ENCODE peak calls at places on chromosomes 3 and 15, in six cellular contexts. One of them, this sample, is unnamed.

GRCh38 chr3:142645236-142645793 is 49.1 kb downstream of the PLS1 start:
- DNase-seq in GM23338: no peak
- DNase-seq in HCT116: peak; percentile 41
- DNase-seq in endodermal cell: no peak
- DNase-seq in RWPE2: no peak
- DNase-seq in effector memory CD4-positive, alpha-beta T cell: no peak
- DNase-seq in this sample: peak; percentile 77

GRCh38 chr3:24583004-24583403 is 88.4 kb upstream of the THRB start:
- DNase-seq in GM23338: peak; percentile 39
- DNase-seq in HCT116: no peak
- DNase-seq in endodermal cell: no peak
- DNase-seq in RWPE2: no peak
- DNase-seq in effector memory CD4-positive, alpha-beta T cell: no peak
- DNase-seq in this sample: no peak

GRCh38 chr3:94433811-94434210 is 370.9 kb downstream of the NSUN3 start:
- DNase-seq in GM23338: no peak
- DNase-seq in HCT116: no peak
- DNase-seq in endodermal cell: no peak
- DNase-seq in RWPE2: no peak
- DNase-seq in effector memory CD4-positive, alpha-beta T cell: no peak
- DNase-seq in this sample: no peak

GRCh38 chr15:87778358-87778757 is 478.2 kb downstream of the NTRK3 start:
- DNase-seq in GM23338: peak; percentile 12
- DNase-seq in HCT116: no peak
- DNase-seq in endodermal cell: peak; percentile 52
- DNase-seq in RWPE2: no peak
- DNase-seq in effector memory CD4-positive, alpha-beta T cell: no peak
- DNase-seq in this sample: no peak

GRCh38 chr15:40293905-40294895 is 11.3 kb upstream of the ANKRD63 start:
- DNase-seq in GM23338: peak; percentile 48
- DNase-seq in HCT116: no peak
- DNase-seq in endodermal cell: no peak
- DNase-seq in RWPE2: no peak
- DNase-seq in effector memory CD4-positive, alpha-beta T cell: no peak
- DNase-seq in this sample: no peak

GRCh38 chr15:74400915-74401757 is 32.6 kb downstream of the SEMA7A start:
- DNase-seq in GM23338: no peak
- DNase-seq in HCT116: no peak
- DNase-seq in endodermal cell: no peak
- DNase-seq in RWPE2: no peak
- DNase-seq in effector memory CD4-positive, alpha-beta T cell: no peak
- DNase-seq in this sample: no peak

GRCh38 chr3:54853573-54854404 is 74.1 kb downstream of the LRTM1 start:
- DNase-seq in GM23338: peak; percentile 84
- DNase-seq in HCT116: no peak
- DNase-seq in endodermal cell: peak; percentile 93
- DNase-seq in RWPE2: no peak
- DNase-seq in effector memory CD4-positive, alpha-beta T cell: no peak
- DNase-seq in this sample: no peak

GRCh38 chr3:25021816-25022215 is 406.2 kb upstream of the RARB start:
- DNase-seq in GM23338: peak; percentile 15
- DNase-seq in HCT116: no peak
- DNase-seq in endodermal cell: no peak
- DNase-seq in RWPE2: no peak
- DNase-seq in effector memory CD4-positive, alpha-beta T cell: no peak
- DNase-seq in this sample: no peak

GRCh38 chr3:127791221-127791913 is 30.9 kb downstream of the MGLL start:
- DNase-seq in GM23338: peak; percentile 67
- DNase-seq in HCT116: no peak
- DNase-seq in endodermal cell: peak; percentile 84
- DNase-seq in RWPE2: peak; percentile 38
- DNase-seq in effector memory CD4-positive, alpha-beta T cell: no peak
- DNase-seq in this sample: no peak

GRCh38 chr3:171302009-171302408 is 158.2 kb downstream of the TNIK start:
- DNase-seq in GM23338: no peak
- DNase-seq in HCT116: no peak
- DNase-seq in endodermal cell: no peak
- DNase-seq in RWPE2: no peak
- DNase-seq in effector memory CD4-positive, alpha-beta T cell: no peak
- DNase-seq in this sample: no peak

GRCh38 chr3:127773752-127774395 is 48.4 kb downstream of the MGLL start:
- DNase-seq in GM23338: no peak
- DNase-seq in HCT116: no peak
- DNase-seq in endodermal cell: no peak
- DNase-seq in RWPE2: no peak
- DNase-seq in effector memory CD4-positive, alpha-beta T cell: no peak
- DNase-seq in this sample: no peak

GRCh38 chr3:42028474-42028873 is 62.7 kb upstream of the TRAK1 start:
- DNase-seq in GM23338: no peak
- DNase-seq in HCT116: no peak
- DNase-seq in endodermal cell: no peak
- DNase-seq in RWPE2: no peak
- DNase-seq in effector memory CD4-positive, alpha-beta T cell: no peak
- DNase-seq in this sample: no peak

GRCh38 chr3:39573392-39573791 is 105.9 kb downstream of the MOBP start:
- DNase-seq in GM23338: no peak
- DNase-seq in HCT116: no peak
- DNase-seq in endodermal cell: peak; percentile 54
- DNase-seq in RWPE2: no peak
- DNase-seq in effector memory CD4-positive, alpha-beta T cell: no peak
- DNase-seq in this sample: no peak

GRCh38 chr15:68658151-68658550 is 79.4 kb downstream of the CORO2B start:
- DNase-seq in GM23338: no peak
- DNase-seq in HCT116: no peak
- DNase-seq in endodermal cell: peak; percentile 41
- DNase-seq in RWPE2: peak; percentile 58
- DNase-seq in effector memory CD4-positive, alpha-beta T cell: no peak
- DNase-seq in this sample: no peak

GRCh38 chr15:85832389-85832788 is 37.7 kb upstream of the KLHL25 start:
- DNase-seq in GM23338: no peak
- DNase-seq in HCT116: no peak
- DNase-seq in endodermal cell: peak; percentile 24
- DNase-seq in RWPE2: no peak
- DNase-seq in effector memory CD4-positive, alpha-beta T cell: no peak
- DNase-seq in this sample: no peak

GRCh38 chr3:8623741-8624140 is 20.9 kb downstream of the SSUH2 start:
- DNase-seq in GM23338: no peak
- DNase-seq in HCT116: no peak
- DNase-seq in endodermal cell: no peak
- DNase-seq in RWPE2: peak; percentile 31
- DNase-seq in effector memory CD4-positive, alpha-beta T cell: no peak
- DNase-seq in this sample: no peak

GRCh38 chr15:40471778-40472130 is 970 bp downstream of the CHST14 start:
- DNase-seq in GM23338: peak; percentile 86
- DNase-seq in HCT116: no peak
- DNase-seq in endodermal cell: no peak
- DNase-seq in RWPE2: no peak
- DNase-seq in effector memory CD4-positive, alpha-beta T cell: no peak
- DNase-seq in this sample: no peak

GRCh38 chr3:160259589-160259988 is 34.4 kb downstream of the C3orf80 start:
- DNase-seq in GM23338: no peak
- DNase-seq in HCT116: no peak
- DNase-seq in endodermal cell: no peak
- DNase-seq in RWPE2: no peak
- DNase-seq in effector memory CD4-positive, alpha-beta T cell: no peak
- DNase-seq in this sample: no peak

GRCh38 chr3:31502803-31503221 is 29.9 kb upstream of the STT3B start:
- DNase-seq in GM23338: no peak
- DNase-seq in HCT116: no peak
- DNase-seq in endodermal cell: no peak
- DNase-seq in RWPE2: no peak
- DNase-seq in effector memory CD4-positive, alpha-beta T cell: no peak
- DNase-seq in this sample: no peak

GRCh38 chr3:119388577-119388976 is 74.8 kb downstream of the TMEM39A start:
- DNase-seq in GM23338: peak; percentile 45
- DNase-seq in HCT116: no peak
- DNase-seq in endodermal cell: no peak
- DNase-seq in RWPE2: no peak
- DNase-seq in effector memory CD4-positive, alpha-beta T cell: no peak
- DNase-seq in this sample: no peak

GRCh38 chr3:122916580-122916979 is 111.0 kb downstream of the SEMA5B start:
- DNase-seq in GM23338: no peak
- DNase-seq in HCT116: no peak
- DNase-seq in endodermal cell: peak; percentile 43
- DNase-seq in RWPE2: no peak
- DNase-seq in effector memory CD4-positive, alpha-beta T cell: no peak
- DNase-seq in this sample: no peak

GRCh38 chr15:93001881-93002280 is 87.1 kb downstream of the RGMA start:
- DNase-seq in GM23338: peak; percentile 15
- DNase-seq in HCT116: no peak
- DNase-seq in endodermal cell: no peak
- DNase-seq in RWPE2: no peak
- DNase-seq in effector memory CD4-positive, alpha-beta T cell: no peak
- DNase-seq in this sample: no peak

GRCh38 chr15:43285609-43286037 is 18.9 kb upstream of the TGM5 start:
- DNase-seq in GM23338: peak; percentile 87
- DNase-seq in HCT116: peak; percentile 56
- DNase-seq in endodermal cell: peak; percentile 79
- DNase-seq in RWPE2: no peak
- DNase-seq in effector memory CD4-positive, alpha-beta T cell: peak; percentile 44
- DNase-seq in this sample: peak; percentile 67

GRCh38 chr3:98596902-98597500 is 3.6 kb upstream of the CPOX start:
- DNase-seq in GM23338: peak; percentile 42
- DNase-seq in HCT116: peak; percentile 57
- DNase-seq in endodermal cell: no peak
- DNase-seq in RWPE2: no peak
- DNase-seq in effector memory CD4-positive, alpha-beta T cell: no peak
- DNase-seq in this sample: no peak

GRCh38 chr3:99686469-99686868 is 48.1 kb downstream of the COL8A1 start:
- DNase-seq in GM23338: no peak
- DNase-seq in HCT116: no peak
- DNase-seq in endodermal cell: no peak
- DNase-seq in RWPE2: no peak
- DNase-seq in effector memory CD4-positive, alpha-beta T cell: no peak
- DNase-seq in this sample: no peak

GRCh38 chr3:23203651-23204111 is 554 bp downstream of the UBE2E2 start:
- DNase-seq in GM23338: peak; percentile 44
- DNase-seq in HCT116: no peak
- DNase-seq in endodermal cell: no peak
- DNase-seq in RWPE2: no peak
- DNase-seq in effector memory CD4-positive, alpha-beta T cell: no peak
- DNase-seq in this sample: no peak
- H3K27ac ChIP-seq in GM23338: peak overlapping the region; percentile 89
- H3K27ac ChIP-seq in HCT116: no peak overlapping the region
- H3K27ac ChIP-seq in endodermal cell: no peak overlapping the region
- H3K27ac ChIP-seq in RWPE2: peak overlapping the region; percentile 46
- H3K27ac ChIP-seq in effector memory CD4-positive, alpha-beta T cell: no peak overlapping the region
- H3K27ac ChIP-seq in this sample: peak overlapping the region; percentile 71

GRCh38 chr3:101861212-101861977 is 12.1 kb downstream of the NFKBIZ start:
- DNase-seq in GM23338: no peak
- DNase-seq in HCT116: no peak
- DNase-seq in endodermal cell: no peak
- DNase-seq in RWPE2: no peak
- DNase-seq in effector memory CD4-positive, alpha-beta T cell: no peak
- DNase-seq in this sample: no peak
- H3K36me3 ChIP-seq in GM23338: peaks cover 33% of the 10 kb centered on the region
- H3K36me3 ChIP-seq in HCT116: peaks cover 12% of the 10 kb centered on the region
- H3K36me3 ChIP-seq in endodermal cell: peaks cover 36% of the 10 kb centered on the region
- H3K36me3 ChIP-seq in RWPE2: peaks cover 51% of the 10 kb centered on the region
- H3K36me3 ChIP-seq in effector memory CD4-positive, alpha-beta T cell: peaks cover 36% of the 10 kb centered on the region
- H3K36me3 ChIP-seq in this sample: peaks cover 37% of the 10 kb centered on the region

GRCh38 chr3:4587061-4587837 is 94.1 kb downstream of the ITPR1 start:
- DNase-seq in GM23338: no peak
- DNase-seq in HCT116: no peak
- DNase-seq in endodermal cell: no peak
- DNase-seq in RWPE2: no peak
- DNase-seq in effector memory CD4-positive, alpha-beta T cell: no peak
- DNase-seq in this sample: no peak
- H3K27ac ChIP-seq in GM23338: no peak overlapping the region
- H3K27ac ChIP-seq in HCT116: no peak overlapping the region
- H3K27ac ChIP-seq in endodermal cell: no peak overlapping the region
- H3K27ac ChIP-seq in RWPE2: no peak overlapping the region
- H3K27ac ChIP-seq in effector memory CD4-positive, alpha-beta T cell: no peak overlapping the region
- H3K27ac ChIP-seq in this sample: no peak overlapping the region

DNA sequence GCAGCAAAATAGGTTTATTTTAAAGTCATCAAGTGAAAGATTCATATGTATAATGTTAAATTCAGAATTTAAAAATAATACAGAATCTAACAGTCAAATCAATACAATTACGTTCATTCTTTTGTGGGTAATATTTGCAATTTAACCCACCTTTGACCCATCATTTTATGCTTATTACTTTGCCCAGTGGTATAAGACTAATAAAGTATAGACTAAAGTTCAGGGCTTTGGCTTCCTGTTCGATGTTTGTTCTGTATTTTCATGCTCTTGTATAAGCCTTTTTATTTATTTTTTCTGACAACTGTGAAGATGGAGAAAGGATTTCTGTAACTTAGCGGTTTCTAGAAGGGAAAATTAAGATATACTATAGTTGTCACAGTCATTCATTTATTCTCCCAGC is 44.3 kb upstream of the EIF3J start:
- DNase-seq in GM23338: no peak
- DNase-seq in HCT116: no peak
- DNase-seq in endodermal cell: no peak
- DNase-seq in RWPE2: no peak
- DNase-seq in effector memory CD4-positive, alpha-beta T cell: no peak
- DNase-seq in this sample: no peak
- H3K36me3 ChIP-seq in GM23338: peaks cover 16% of the 10 kb centered on the region
- H3K36me3 ChIP-seq in HCT116: peaks cover 20% of the 10 kb centered on the region
- H3K36me3 ChIP-seq in endodermal cell: peaks cover 64% of the 10 kb centered on the region
- H3K36me3 ChIP-seq in RWPE2: peaks cover 71% of the 10 kb centered on the region
- H3K36me3 ChIP-seq in effector memory CD4-positive, alpha-beta T cell: peaks cover 43% of the 10 kb centered on the region
- H3K36me3 ChIP-seq in this sample: peaks cover 19% of the 10 kb centered on the region

GRCh38 chr3:72891053-72891855 is 3.4 kb downstream of the GXYLT2 start:
- DNase-seq in GM23338: no peak
- DNase-seq in HCT116: no peak
- DNase-seq in endodermal cell: no peak
- DNase-seq in RWPE2: no peak
- DNase-seq in effector memory CD4-positive, alpha-beta T cell: no peak
- DNase-seq in this sample: no peak
- H3K27ac ChIP-seq in GM23338: no peak overlapping the region
- H3K27ac ChIP-seq in HCT116: no peak overlapping the region
- H3K27ac ChIP-seq in endodermal cell: no peak overlapping the region
- H3K27ac ChIP-seq in RWPE2: peak overlapping the region; percentile 64
- H3K27ac ChIP-seq in effector memory CD4-positive, alpha-beta T cell: no peak overlapping the region
- H3K27ac ChIP-seq in this sample: no peak overlapping the region

GRCh38 chr15:22883196-22883595 is 44.7 kb downstream of the NIPA2 start:
- DNase-seq in GM23338: no peak
- DNase-seq in HCT116: no peak
- DNase-seq in endodermal cell: no peak
- DNase-seq in RWPE2: peak; percentile 71
- DNase-seq in effector memory CD4-positive, alpha-beta T cell: no peak
- DNase-seq in this sample: no peak

GRCh38 chr15:22884344-22884743 is 45.9 kb downstream of the NIPA2 start:
- DNase-seq in GM23338: peak; percentile 32
- DNase-seq in HCT116: no peak
- DNase-seq in endodermal cell: peak; percentile 70
- DNase-seq in RWPE2: no peak
- DNase-seq in effector memory CD4-positive, alpha-beta T cell: no peak
- DNase-seq in this sample: no peak

GRCh38 chr15:22887157-22887951 is 48.9 kb downstream of the NIPA2 start:
- DNase-seq in GM23338: no peak
- DNase-seq in HCT116: no peak
- DNase-seq in endodermal cell: no peak
- DNase-seq in RWPE2: peak; percentile 73
- DNase-seq in effector memory CD4-positive, alpha-beta T cell: no peak
- DNase-seq in this sample: no peak

GRCh38 chr15:22888120-22888859 is 49.8 kb downstream of the NIPA2 start:
- DNase-seq in GM23338: no peak
- DNase-seq in HCT116: no peak
- DNase-seq in endodermal cell: no peak
- DNase-seq in RWPE2: peak; percentile 72
- DNase-seq in effector memory CD4-positive, alpha-beta T cell: no peak
- DNase-seq in this sample: no peak

GRCh38 chr15:22885105-22885504 is 46.6 kb downstream of the NIPA2 start:
- DNase-seq in GM23338: no peak
- DNase-seq in HCT116: no peak
- DNase-seq in endodermal cell: no peak
- DNase-seq in RWPE2: no peak
- DNase-seq in effector memory CD4-positive, alpha-beta T cell: no peak
- DNase-seq in this sample: no peak
- H3K36me3 ChIP-seq in GM23338: no peaks in the 10 kb centered on the region
- H3K36me3 ChIP-seq in HCT116: peaks cover 10% of the 10 kb centered on the region
- H3K36me3 ChIP-seq in endodermal cell: peaks cover 68% of the 10 kb centered on the region
- H3K36me3 ChIP-seq in RWPE2: peaks cover 65% of the 10 kb centered on the region
- H3K36me3 ChIP-seq in effector memory CD4-positive, alpha-beta T cell: no peaks in the 10 kb centered on the region
- H3K36me3 ChIP-seq in this sample: peaks cover 4% of the 10 kb centered on the region

This sample was measured in Panc1.